ENCODE peak calls at places on chromosomes 12 and 14, in five cellular contexts. L, C, P, I and X are unnamed samples.

GRCh38 chr14:104957146-104958113 is 20.7 kb downstream of the AHNAK2 start:
- DNase-seq in L (no peak), C (no peak), P (no peak), I (no peak), X (no peak)

GRCh38 chr12:104956870-104957301 is 1.2 kb downstream of the SLC41A2 start:
- DNase-seq in C (no peak), I (no peak), P (no peak), L (no peak), X (peak)

GRCh38 chr14:54594531-54594930 is 27.6 kb downstream of the SAMD4A start:
- DNase-seq in C (no peak), P (no peak), I (no peak), L (no peak), X (no peak)

GRCh38 chr14:100383727-100384158 is 60.6 kb downstream of the SLC25A47 start:
- DNase-seq in P (peak), I (no peak), L (no peak), C (no peak), X (peak)

GRCh38 chr14:76812093-76812421 is 625 bp downstream of the ANGEL1 start:
- DNase-seq in P (no peak), C (no peak), L (no peak), I (no peak), X (peak)

GRCh38 chr14:79325071-79325470 is 886.2 kb downstream of the DIO2 start:
- DNase-seq in I (no peak), P (no peak), L (peak), C (no peak), X (no peak)

GRCh38 chr12:51721281-51721940 is 127.1 kb downstream of the FIGNL2 start:
- DNase-seq in C (no peak), I (no peak), P (peak), L (no peak), X (no peak)

GRCh38 chr12:89087876-89088275 is 264.4 kb downstream of the DUSP6 start:
- DNase-seq in I (no peak), L (no peak), C (no peak), P (no peak), X (no peak)

GRCh38 chr14:70782361-70782760 is 27.0 kb downstream of the MAP3K9 start:
- DNase-seq in L (no peak), C (no peak), I (no peak), P (peak), X (peak)

GRCh38 chr12:108375986-108376663 is 37.0 kb upstream of the CMKLR1 start:
- DNase-seq in P (peak), C (no peak), L (no peak), I (no peak), X (no peak)

GRCh38 chr14:83975435-83976222 is 1554.3 kb upstream of the FLRT2 start:
- DNase-seq in L (peak), P (no peak), I (peak), C (no peak), X (no peak)

GRCh38 chr12:131604146-131604844 is 106.6 kb upstream of the SFSWAP start:
- DNase-seq in I (no peak), L (no peak), P (no peak), C (no peak), X (no peak)

GRCh38 chr12:96889273-96889933 is 17.7 kb upstream of the NEDD1 start:
- DNase-seq in C (no peak), L (no peak), I (no peak), P (peak), X (peak)

GRCh38 chr12:52517005-52517835 is 3.0 kb downstream of the KRT5 start:
- DNase-seq in P (no peak), L (no peak), C (no peak), I (no peak), X (no peak)